ENCODE peak calls at places on chromosomes 6 and 20, in five cellular contexts. Q is HepG2, Y is K562, X is H1, J is GM12878. C is an unnamed sample.

GRCh38 chr6:114364295-114364694 is 21.5 kb upstream of the HS3ST5 start:
- DNase-seq in Q (peak), Y (no peak), X (no peak), J (no peak), C (peak)

GRCh38 chr6:143743256-143744166 is 65.7 kb downstream of the PHACTR2 start:
- DNase-seq in Q (peak), Y (no peak), X (no peak), J (no peak), C (no peak)

GRCh38 chr6:157012355-157012754 is 235.2 kb downstream of the ARID1B start:
- DNase-seq in Q (peak), Y (no peak), X (no peak), J (no peak), C (no peak)

GRCh38 chr20:17645546-17646208 is 36.4 kb downstream of the RRBP1 start:
- DNase-seq in Q (no peak), Y (no peak), X (no peak), J (no peak), C (no peak)

GRCh38 chr6:21748343-21749063 is 155.0 kb downstream of the SOX4 start:
- DNase-seq in Q (no peak), Y (no peak), X (no peak), J (no peak), C (no peak)

GRCh38 chr6:12538881-12539357 is 177.6 kb upstream of the PHACTR1 start:
- DNase-seq in Q (peak), Y (no peak), X (no peak), J (no peak), C (no peak)

GRCh38 chr6:52562915-52563314 is 13.9 kb downstream of the TRAM2 start:
- DNase-seq in Q (no peak), Y (no peak), X (no peak), J (no peak), C (no peak)

GRCh38 chr20:57568088-57568896 is 7.4 kb downstream of the PCK1 start:
- DNase-seq in Q (peak), Y (no peak), X (no peak), J (no peak), C (no peak)

GRCh38 chr20:53751394-53752368 is 158.0 kb upstream of the ZNF217 start:
- DNase-seq in Q (no peak), Y (peak), X (no peak), J (peak), C (no peak)

GRCh38 chr6:166237611-166238010 is 70.0 kb upstream of the TBXT start:
- DNase-seq in Q (no peak), Y (no peak), X (no peak), J (no peak), C (no peak)

GRCh38 chr20:38339993-38340392 is 6.3 kb upstream of the LBP start:
- DNase-seq in Q (no peak), Y (no peak), X (no peak), J (no peak), C (no peak)

GRCh38 chr6:144262470-144263369 is 22.4 kb upstream of the UTRN start:
- DNase-seq in Q (no peak), Y (no peak), X (no peak), J (no peak), C (peak)

GRCh38 chr20:33162313-33162712 is 5.6 kb upstream of the BPIFA2 start:
- DNase-seq in Q (no peak), Y (no peak), X (no peak), J (no peak), C (no peak)

GRCh38 chr20:4795394-4795793 is 73.7 kb downstream of the PRND start:
- DNase-seq in Q (peak), Y (peak), X (no peak), J (no peak), C (no peak)

GRCh38 chr20:32582659-32583580 is 2.2 kb downstream of the NOL4L start:
- DNase-seq in Q (no peak), Y (peak), X (no peak), J (no peak), C (peak)

GRCh38 chr20:44706371-44707258 is 8.6 kb upstream of the CCN5 start:
- DNase-seq in Q (no peak), Y (no peak), X (no peak), J (no peak), C (no peak)
- TF ChIP-seq ATF3 in Q (no peak), Y (no peak), X (no peak), J (no peak), C (no peak)

DNA sequence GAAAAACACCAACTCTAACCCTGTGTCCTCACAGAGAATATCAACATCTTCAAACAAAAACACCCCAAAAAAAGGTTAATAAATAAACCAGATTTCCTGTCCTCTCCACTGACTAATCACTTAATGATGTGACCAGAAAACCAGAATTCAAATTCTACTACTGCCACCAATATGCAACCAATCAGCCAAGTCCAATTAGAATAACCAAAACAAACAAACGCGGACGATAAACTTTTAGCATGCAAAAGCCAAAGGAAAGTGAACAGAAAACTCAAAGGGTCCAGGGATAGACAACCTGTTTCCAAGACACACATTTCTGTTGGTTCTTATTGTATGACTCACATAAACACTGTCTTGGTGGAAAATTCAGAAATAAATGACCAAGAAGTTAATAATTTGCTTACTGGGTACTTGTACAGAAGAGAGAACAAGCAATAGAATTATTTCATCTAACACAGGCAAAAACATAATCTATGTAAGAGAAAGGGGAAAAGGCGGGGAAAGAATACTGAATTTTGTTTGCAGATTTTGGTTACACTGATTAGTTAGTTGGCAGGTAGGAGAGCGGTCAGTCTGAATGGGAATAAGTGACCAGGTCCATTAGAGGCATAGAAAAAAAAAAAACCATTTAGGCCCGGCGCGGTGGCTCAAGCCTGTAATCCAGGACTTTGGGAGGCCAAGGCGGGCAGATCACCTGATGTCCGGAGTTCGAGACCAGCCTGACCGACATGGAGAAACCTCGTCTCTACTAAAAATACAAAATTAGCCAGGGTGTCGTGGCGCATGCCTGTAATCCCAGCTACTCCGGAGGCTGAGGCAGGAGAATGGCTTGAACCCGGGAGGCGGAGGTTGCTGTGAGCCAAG is 34.1 kb downstream of the HFE start:
- DNase-seq in Q (peak), Y (peak), X (no peak), J (no peak), C (no peak)
- TF ChIP-seq CREB1 in Q (peak), Y (no peak), X (no peak), J (no peak), C (no peak)

DNA sequence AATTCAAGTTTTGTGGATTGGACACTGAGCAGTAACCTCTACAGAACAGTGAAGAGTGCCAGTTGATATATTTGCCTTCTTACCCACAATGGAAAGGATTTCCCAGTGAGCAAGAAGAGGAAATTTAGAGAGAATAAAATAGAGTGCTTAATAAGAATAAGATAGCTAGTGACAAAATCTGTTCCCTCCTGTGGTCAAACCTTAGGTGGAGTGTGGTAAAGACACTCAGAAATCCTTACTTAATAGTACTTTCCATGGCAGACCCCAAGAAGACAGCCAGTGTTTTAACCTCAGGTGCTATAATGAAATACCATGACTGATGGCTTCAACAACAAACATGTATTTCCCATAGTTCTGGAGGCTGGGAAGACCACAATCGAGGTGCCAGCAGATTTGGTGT is 108.4 kb upstream of the TNFAIP3 start:
- DNase-seq in Q (no peak), Y (no peak), X (no peak), J (no peak), C (no peak)
- TF ChIP-seq ATF3 in Q (no peak), Y (no peak), X (no peak), J (no peak), C (no peak)

GRCh38 chr20:51860015-51860882 is 57.9 kb upstream of the SALL4 start:
- DNase-seq in Q (no peak), Y (no peak), X (no peak), J (no peak), C (no peak)
- TF ChIP-seq CREB1 in Q (no peak), Y (no peak), X (no peak), J (no peak), C (no peak)

C was measured in WTC11.